ENCODE peak calls at places on chromosomes 13 and 19, in nine cellular contexts. V is transverse colon, G is body of pancreas, K is IMR-90, S is lower lobe of right lung, W is mucosa of descending colon, C is tibial nerve, R is PC-3, B is stomach. J is an unnamed sample. For H3K36me3 and H3K4me1, the result is how much of the 10 kb centered on the place peaks cover.

GRCh38 chr19:3760871-3761361 is 576 bp downstream of the APBA3 start:
- DNase-seq in V (no peak), G (no peak), K (peak), S (no peak), W (no peak), C (no peak), R (no peak), B (no peak), J (no peak)

GRCh38 chr13:70795484-70795883 is 687.2 kb upstream of the KLHL1 start:
- DNase-seq in V (no peak), G (no peak), K (no peak), S (no peak), W (no peak), C (no peak), R (peak), B (no peak), J (no peak)

GRCh38 chr13:52961196-52961845 is 67.3 kb upstream of the OLFM4 start:
- DNase-seq in V (no peak), G (no peak), K (no peak), S (no peak), W (no peak), C (no peak), R (no peak), B (no peak), J (no peak)

GRCh38 chr19:35216026-35216832 is 12.3 kb downstream of the FAM187B start:
- DNase-seq in V (no peak), G (no peak), K (no peak), S (no peak), W (no peak), C (no peak), R (no peak), B (no peak), J (no peak)

GRCh38 chr13:113495494-113496251 is 5.2 kb upstream of the DCUN1D2 start:
- DNase-seq in V (no peak), G (peak), K (peak), S (no peak), W (no peak), C (no peak), R (no peak), B (no peak), J (no peak)

GRCh38 chr19:55487884-55488687 is at the start of gene SSC5D:
- DNase-seq in V (no peak), G (no peak), K (peak), S (no peak), W (no peak), C (no peak), R (no peak), B (no peak), J (peak)

GRCh38 chr19:330503-330902 is 14.1 kb downstream of the MIER2 start:
- DNase-seq in V (no peak), G (no peak), K (no peak), S (no peak), W (no peak), C (no peak), R (no peak), B (no peak), J (peak)

GRCh38 chr19:12703056-12703455 is 6.6 kb upstream of the FBXW9 start:
- DNase-seq in V (no peak), G (no peak), K (peak), S (no peak), W (no peak), C (no peak), R (peak), B (no peak), J (no peak)

GRCh38 chr13:49927755-49928154 is 8.4 kb downstream of the SPRYD7 start:
- DNase-seq in V (no peak), G (no peak), K (peak), S (no peak), W (no peak), C (no peak), R (no peak), B (no peak), J (no peak)

GRCh38 chr19:7652061-7652641 is 15.2 kb downstream of the STXBP2 start:
- DNase-seq in V (peak), G (peak), K (peak), S (peak), W (peak), C (peak), R (peak), B (peak), J (peak)

GRCh38 chr13:74246398-74246975 is 112.3 kb upstream of the KLF12 start:
- DNase-seq in V (no peak), G (no peak), K (peak), S (no peak), W (no peak), C (peak), R (no peak), B (no peak), J (no peak)

GRCh38 chr19:2607712-2608601 is 94.5 kb downstream of the GNG7 start:
- DNase-seq in V (peak), G (no peak), K (no peak), S (peak), W (no peak), C (no peak), R (no peak), B (no peak), J (no peak)

GRCh38 chr13:97224544-97225324 is 2.6 kb downstream of the MBNL2 start:
- DNase-seq in V (peak), G (peak), K (peak), S (no peak), W (peak), C (peak), R (peak), B (peak), J (no peak)

GRCh38 chr19:33385956-33386355 is 12.4 kb downstream of the CEBPG start:
- DNase-seq in V (no peak), G (no peak), K (no peak), S (no peak), W (no peak), C (no peak), R (no peak), B (no peak), J (no peak)

GRCh38 chr13:103406967-103407366 is 340.8 kb upstream of the SLC10A2 start:
- DNase-seq in V (no peak), G (no peak), K (no peak), S (no peak), W (no peak), C (no peak), R (no peak), B (no peak), J (no peak)

GRCh38 chr13:40790232-40790631 is 821 bp downstream of the SLC25A15 start:
- DNase-seq in V (no peak), G (no peak), K (no peak), S (no peak), W (no peak), C (no peak), R (no peak), B (no peak), J (no peak)

GRCh38 chr13:98083507-98083906 is 59.4 kb upstream of the FARP1 start:
- DNase-seq in V (no peak), G (no peak), K (peak), S (no peak), W (no peak), C (no peak), R (peak), B (no peak), J (no peak)

GRCh38 chr19:41299755-41300089 is 10.2 kb upstream of the CCDC97 start:
- DNase-seq in V (peak), G (peak), K (peak), S (peak), W (no peak), C (peak), R (no peak), B (peak), J (peak)

GRCh38 chr13:112984954-112985802 is 16.2 kb downstream of the MCF2L start:
- DNase-seq in V (peak), G (peak), K (no peak), S (no peak), W (peak), C (no peak), R (no peak), B (peak), J (no peak)

GRCh38 chr19:46838160-46838559 is 12.5 kb downstream of the AP2S1 start:
- DNase-seq in V (no peak), G (no peak), K (no peak), S (no peak), W (no peak), C (no peak), R (no peak), B (no peak), J (no peak)

GRCh38 chr19:46841458-46842083 is 9.1 kb downstream of the AP2S1 start:
- DNase-seq in V (peak), G (no peak), K (peak), S (no peak), W (no peak), C (peak), R (peak), B (peak), J (peak)

GRCh38 chr19:46839752-46840151 is 10.9 kb downstream of the AP2S1 start:
- DNase-seq in V (peak), G (no peak), K (no peak), S (no peak), W (peak), C (no peak), R (no peak), B (peak), J (no peak)

GRCh38 chr19:46842791-46843190 is 7.9 kb downstream of the AP2S1 start:
- DNase-seq in V (no peak), G (no peak), K (no peak), S (no peak), W (no peak), C (no peak), R (no peak), B (no peak), J (no peak)

DNA sequence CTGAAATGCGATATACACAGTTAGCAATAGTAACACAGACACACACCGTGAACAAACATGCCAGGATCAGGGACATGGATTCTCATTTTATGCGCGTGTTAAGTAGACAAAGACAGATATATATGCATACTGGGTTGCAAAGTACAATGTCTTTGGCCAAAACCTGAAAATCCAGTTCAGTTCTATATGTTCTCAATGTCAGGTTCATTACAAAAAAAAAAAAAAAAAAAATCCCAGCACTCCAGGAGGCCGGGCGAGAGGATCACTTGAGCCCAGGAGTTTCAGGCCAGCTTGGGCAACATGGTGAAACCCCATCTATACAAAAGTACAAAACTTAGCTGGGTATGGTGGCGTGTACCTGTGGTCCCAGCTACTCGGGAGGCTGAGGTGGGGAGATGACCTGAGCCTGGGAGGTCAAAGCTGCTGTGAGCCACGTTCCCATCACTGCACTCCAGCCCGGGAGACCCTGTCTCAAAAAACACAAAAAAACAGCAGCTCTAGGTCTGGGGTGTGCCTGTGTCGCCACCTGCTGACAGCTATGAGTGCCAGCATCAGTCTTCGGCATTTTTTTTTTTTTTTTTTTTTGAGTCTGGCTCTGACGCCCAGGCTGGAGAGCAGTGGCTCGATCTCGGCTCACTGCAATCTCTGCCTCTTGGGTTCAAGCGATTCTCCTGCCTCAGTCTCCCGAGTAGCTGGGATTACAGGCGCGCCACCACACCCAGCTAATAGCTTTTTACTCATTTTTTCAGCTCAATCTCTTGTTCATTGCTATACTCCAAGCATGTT is 10.3 kb downstream of the AP2S1 start:
- DNase-seq in V (peak), G (peak), K (peak), S (no peak), W (peak), C (peak), R (peak), B (peak), J (no peak)
- H3K36me3 ChIP-seq in V (under half), G (under half), K (under half), S (half or more), W (under half), C (under half), R (under half), B (under half), J (under half)

GRCh38 chr19:47105874-47106273 is 7.7 kb downstream of the ZC3H4 start:
- DNase-seq in V (no peak), G (no peak), K (no peak), S (no peak), W (no peak), C (no peak), R (no peak), B (no peak), J (no peak)
- H3K4me1 ChIP-seq in V (under half), G (under half), K (under half), S (half or more), W (under half), C (half or more), R (under half), B (half or more), J (under half)

GRCh38 chr19:11182994-11183393 is 14.4 kb downstream of the KANK2 start:
- DNase-seq in V (no peak), G (no peak), K (no peak), S (no peak), W (no peak), C (no peak), R (no peak), B (no peak), J (no peak)
- H3K36me3 ChIP-seq in V (under half), G (under half), K (half or more), S (half or more), W (under half), C (under half), R (under half), B (under half), J (under half)

DNA sequence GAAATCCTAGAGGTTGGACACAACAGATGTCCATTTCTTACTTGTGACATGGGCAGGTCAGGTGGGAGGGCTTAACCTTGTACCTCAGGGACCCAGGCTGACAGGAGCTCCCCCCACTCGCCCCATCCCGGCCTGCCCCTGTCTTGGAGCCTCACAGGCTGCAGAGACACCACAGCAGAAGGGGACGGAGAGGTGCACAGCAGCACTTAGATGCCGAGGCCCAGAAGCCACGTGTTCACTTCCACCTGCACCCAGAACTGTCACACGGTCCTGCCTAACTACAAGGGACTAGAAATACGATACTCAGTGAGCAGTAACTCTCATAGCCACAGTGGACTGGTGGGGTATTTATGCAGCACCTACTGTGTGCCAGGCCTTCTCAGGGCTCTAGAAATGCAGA is 129.7 kb downstream of the SIPA1L3 start:
- DNase-seq in V (no peak), G (no peak), K (no peak), S (no peak), W (no peak), C (no peak), R (no peak), B (no peak), J (no peak)
- H3K4me1 ChIP-seq in V (under half), G (under half), K (under half), S (under half), W (under half), C (under half), R (under half), B (under half), J (under half)

GRCh38 chr13:44763604-44764311 is 187.6 kb upstream of the TSC22D1 start:
- DNase-seq in V (peak), G (peak), K (no peak), S (no peak), W (peak), C (peak), R (no peak), B (peak), J (no peak)
- H3K36me3 ChIP-seq in V (under half), G (under half), K (under half), S (under half), W (under half), C (under half), R (under half), B (under half), J (under half)